ENCODE peak calls at places on chromosomes 13 and 19, in five cellular contexts. G is thoracic aorta; T is astrocyte; X is CD4-positive, alpha-beta T cell; D is SK-N-SH. K is an unnamed sample.

GRCh38 chr13:74218291-74218690 is 84.1 kb upstream of the KLF12 start:
- DNase-seq in G (no peak), T (no peak), X (no peak), D (no peak), K (no peak)

GRCh38 chr13:40644838-40645620 is 21.4 kb downstream of the FOXO1 start:
- DNase-seq in G (no peak), T (no peak), X (no peak), D (no peak), K (no peak)

GRCh38 chr13:28421674-28422410 is 73.1 kb downstream of the FLT1 start:
- DNase-seq in G (no peak), T (no peak), X (no peak), D (no peak), K (no peak)

GRCh38 chr19:10238172-10238783 is 7.1 kb upstream of the S1PR2 start:
- DNase-seq in G (no peak), T (no peak), X (no peak), D (no peak), K (no peak)

GRCh38 chr19:42131149-42132029 is 857 bp downstream of the POU2F2 start:
- DNase-seq in G (no peak), T (no peak), X (no peak), D (no peak), K (no peak)

GRCh38 chr19:7533281-7533819 is 2.2 kb upstream of the PNPLA6 start:
- DNase-seq in G (no peak), T (no peak), X (no peak), D (no peak), K (no peak)

GRCh38 chr13:73940098-73940497 is 194.1 kb downstream of the KLF12 start:
- DNase-seq in G (no peak), T (no peak), X (no peak), D (no peak), K (no peak)

GRCh38 chr19:47776568-47776967 is 1.9 kb upstream of the SELENOW start:
- DNase-seq in G (no peak), T (no peak), X (no peak), D (no peak), K (no peak)

GRCh38 chr13:30607908-30608307 is 9.8 kb upstream of the USPL1 start:
- DNase-seq in G (no peak), T (no peak), X (peak; percentile 35), D (no peak), K (peak; percentile 48)

GRCh38 chr19:51029718-51030117 is 3.3 kb upstream of the KLK11 start:
- DNase-seq in G (no peak), T (no peak), X (no peak), D (peak; percentile 39), K (no peak)

GRCh38 chr19:50514346-50515167 is 844 bp upstream of the ASPDH start:
- DNase-seq in G (no peak), T (no peak), X (no peak), D (peak; percentile 95), K (no peak)

GRCh38 chr19:38500450-38500849 is 67.0 kb downstream of the RYR1 start:
- DNase-seq in G (no peak), T (no peak), X (no peak), D (no peak), K (no peak)

GRCh38 chr19:38061294-38061693 is 154.3 kb downstream of the SIPA1L3 start:
- DNase-seq in G (no peak), T (peak; percentile 79), X (no peak), D (no peak), K (no peak)

GRCh38 chr19:3503036-3503572 is 2.6 kb upstream of the DOHH start:
- DNase-seq in G (no peak), T (peak; percentile 26), X (no peak), D (no peak), K (no peak)

GRCh38 chr19:44401787-44402115 is 343 bp upstream of the ZNF285 start:
- DNase-seq in G (no peak), T (no peak), X (no peak), D (no peak), K (no peak)

GRCh38 chr19:42184401-42184861 is 33.0 kb downstream of the DEDD2 start:
- DNase-seq in G (no peak), T (peak; percentile 80), X (peak; percentile 59), D (peak; percentile 85), K (peak; percentile 52)

GRCh38 chr19:10271543-10272086 is 695 bp downstream of the ICAM1 start:
- DNase-seq in G (no peak), T (no peak), X (no peak), D (peak; percentile 34), K (no peak)

GRCh38 chr19:4416268-4416667 is 13.8 kb downstream of the CHAF1A start:
- DNase-seq in G (no peak), T (no peak), X (no peak), D (no peak), K (no peak)

GRCh38 chr13:35881360-35881759 is 249.8 kb downstream of the DCLK1 start:
- DNase-seq in G (no peak), T (peak; percentile 57), X (no peak), D (no peak), K (no peak)

GRCh38 chr19:34370983-34371382 is 6.0 kb downstream of the GPI start:
- DNase-seq in G (no peak), T (no peak), X (no peak), D (no peak), K (no peak)

GRCh38 chr19:791605-792360 is 5.5 kb upstream of the PTBP1 start:
- DNase-seq in G (no peak), T (no peak), X (no peak), D (peak; percentile 61), K (no peak)

GRCh38 chr19:2328401-2329161 is at the start of the genes LSM7 and SPPL2B:
- DNase-seq in G (peak; percentile 67), T (peak; percentile 53), X (peak; percentile 89), D (peak; percentile 100), K (peak; percentile 92)

GRCh38 chr19:29817316-29817715 is 5.5 kb downstream of the CCNE1 start:
- DNase-seq in G (no peak), T (no peak), X (no peak), D (no peak), K (no peak)

GRCh38 chr13:109783815-109784589 is 2.4 kb downstream of the IRS2 start:
- DNase-seq in G (no peak), T (no peak), X (no peak), D (peak; percentile 53), K (no peak)

GRCh38 chr19:15551183-15552004 is 43.1 kb downstream of the CYP4F22 start:
- DNase-seq in G (no peak), T (no peak), X (peak; percentile 59), D (peak; percentile 78), K (peak; percentile 60)

GRCh38 chr13:67018775-67019174 is 211.4 kb downstream of the PCDH9 start:
- DNase-seq in G (no peak), T (no peak), X (no peak), D (no peak), K (no peak)

GRCh38 chr13:98506343-98507059 is 70.4 kb downstream of the STK24 start:
- DNase-seq in G (no peak), T (no peak), X (no peak), D (no peak), K (no peak)

GRCh38 chr13:33891196-33891742 is 73.3 kb downstream of the RFC3 start:
- DNase-seq in G (no peak), T (no peak), X (no peak), D (no peak), K (no peak)

GRCh38 chr13:40517486-40518311 is 148.7 kb downstream of the FOXO1 start:
- DNase-seq in G (no peak), T (no peak), X (no peak), D (no peak), K (no peak)

GRCh38 chr13:50098693-50099092 is 83.4 kb downstream of the KCNRG start:
- DNase-seq in G (no peak), T (no peak), X (no peak), D (no peak), K (no peak)
- H3K9me3 ChIP-seq in G (peaks cover 5% of the 10 kb centered on the region), T (no peaks in the 10 kb centered on the region), X (peaks cover 5% of the 10 kb centered on the region), D (peaks cover 15% of the 10 kb centered on the region), K (peaks cover 3% of the 10 kb centered on the region)

GRCh38 chr19:36514012-36514612 is 14.0 kb downstream of the ZNF260 start:
- DNase-seq in G (no peak), T (no peak), X (no peak), D (no peak), K (no peak)
- H3K9me3 ChIP-seq in G (peaks cover 97% of the 10 kb centered on the region), T (peaks cover 51% of the 10 kb centered on the region), X (peaks cover 97% of the 10 kb centered on the region), D (peaks cover 61% of the 10 kb centered on the region), K (peaks cover 48% of the 10 kb centered on the region)

DNA sequence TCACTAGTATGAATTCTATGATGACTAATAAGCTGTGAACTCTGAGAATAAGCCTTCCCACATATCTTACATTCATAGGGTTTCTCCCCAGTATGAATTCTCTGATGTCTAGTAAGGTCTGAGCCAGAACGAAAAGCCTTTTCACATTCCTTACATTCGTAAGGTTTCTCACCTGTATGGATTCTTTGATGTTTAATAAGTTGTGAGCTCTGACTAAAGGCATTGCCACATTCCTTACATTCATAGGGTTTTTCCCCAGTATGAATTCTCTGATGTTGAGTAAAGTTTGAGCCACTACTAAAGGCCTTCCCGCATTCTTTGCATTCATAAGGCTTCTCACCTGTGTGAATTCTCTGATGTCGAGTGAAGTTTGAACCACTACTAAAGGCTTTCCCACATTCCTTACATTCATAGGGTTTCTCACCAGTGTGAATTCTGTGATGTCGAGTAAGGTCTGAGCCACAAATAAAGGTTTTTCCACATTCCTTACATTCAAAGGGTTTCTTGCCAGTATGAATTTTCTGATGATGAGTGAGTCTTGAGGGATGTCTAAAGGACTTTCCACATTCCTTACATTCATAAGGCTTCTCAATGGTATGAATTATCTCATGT is 30.7 kb upstream of the ZFP82 start:
- DNase-seq in G (no peak), T (no peak), X (no peak), D (no peak), K (no peak)
- H3K9me3 ChIP-seq in G (peaks cover 94% of the 10 kb centered on the region), T (peaks cover 27% of the 10 kb centered on the region), X (peaks cover 85% of the 10 kb centered on the region), D (peaks cover 39% of the 10 kb centered on the region), K (peaks cover 41% of the 10 kb centered on the region)

DNA sequence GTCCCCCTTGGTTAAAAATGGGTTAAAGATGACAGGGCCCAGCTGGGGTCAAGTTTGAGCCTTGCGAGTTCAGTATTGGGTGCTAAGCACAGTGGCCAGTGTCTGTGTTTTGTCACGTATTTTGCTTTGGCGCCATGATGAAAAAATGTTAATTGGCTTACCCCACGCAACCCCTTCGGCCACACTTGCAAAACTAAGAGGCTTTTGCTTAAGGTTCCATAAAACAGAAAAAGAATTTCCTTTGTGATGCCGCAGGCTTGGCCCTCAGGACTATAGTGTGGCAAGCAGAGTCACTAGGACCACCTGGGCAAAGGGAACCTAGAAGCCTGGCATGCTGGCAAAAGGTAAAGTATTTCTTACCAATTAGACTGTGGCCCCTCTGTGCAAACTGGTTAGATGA is 20.7 kb downstream of the DPRX start:
- DNase-seq in G (no peak), T (no peak), X (no peak), D (no peak), K (no peak)
- H3K9me3 ChIP-seq in G (peaks cover 10% of the 10 kb centered on the region), T (peaks cover 13% of the 10 kb centered on the region), X (peaks cover 28% of the 10 kb centered on the region), D (no peaks in the 10 kb centered on the region), K (no peaks in the 10 kb centered on the region)

DNA sequence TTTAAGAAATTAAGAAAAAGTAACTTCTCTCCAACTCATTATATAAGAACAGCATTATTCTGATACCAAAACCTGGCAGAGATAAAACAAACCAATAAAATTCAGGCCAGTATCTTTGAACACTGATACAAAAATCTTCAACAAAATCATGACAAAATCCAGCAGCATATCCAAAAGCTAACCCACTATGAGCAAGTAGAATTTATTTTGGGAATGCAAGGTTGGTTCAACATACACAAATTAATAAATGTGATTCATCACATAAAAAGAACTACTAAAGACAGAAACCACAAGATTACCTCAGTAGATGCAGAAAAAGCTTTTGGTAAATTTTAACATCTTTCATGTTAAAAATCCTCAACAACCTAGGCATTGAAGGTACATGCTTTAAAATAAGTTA is 12.3 kb downstream of the ZNF91 start:
- DNase-seq in G (no peak), T (no peak), X (no peak), D (no peak), K (no peak)
- H3K9me3 ChIP-seq in G (peaks cover 59% of the 10 kb centered on the region), T (peaks cover 23% of the 10 kb centered on the region), X (peaks cover 80% of the 10 kb centered on the region), D (peaks cover 36% of the 10 kb centered on the region), K (peaks cover 30% of the 10 kb centered on the region)